ENCODE peak calls at places on chromosomes 3 and 15, in five cellular contexts. E is H9, H is IMR-90, Y is mesenchymal stem cell, S is H1. D is an unnamed sample.
A peak's percentile ranks its signal among the peaks of the same experiment; 100 is the strongest.

GRCh38 chr3:43885908-43886618 is 195.3 kb downstream of the ABHD5 start:
- DNase-seq in Y (no peak), S (no peak), H (no peak), E (no peak), D (no peak)

GRCh38 chr15:69026355-69026754 is 11.9 kb downstream of the NOX5 start:
- DNase-seq in E (peak; percentile 47), S (no peak), Y (no peak), H (no peak), D (no peak)

GRCh38 chr3:4838621-4839022 is 140.6 kb upstream of the BHLHE40 start:
- DNase-seq in Y (no peak), H (no peak), E (no peak), S (no peak), D (no peak)

GRCh38 chr3:183285318-183285717 is 32.3 kb downstream of the B3GNT5 start:
- DNase-seq in S (no peak), E (no peak), Y (no peak), H (no peak), D (no peak)

GRCh38 chr3:4981688-4982494 is 2.7 kb downstream of the BHLHE40 start:
- DNase-seq in E (no peak), Y (peak; percentile 90), S (no peak), H (peak; percentile 81), D (peak; percentile 45)

GRCh38 chr15:42171122-42171521 is 14.7 kb upstream of the PLA2G4F start:
- DNase-seq in S (no peak), E (no peak), Y (no peak), H (no peak), D (no peak)

GRCh38 chr15:35657679-35658201 is 111.8 kb upstream of the DPH6 start:
- DNase-seq in E (no peak), H (peak; percentile 43), S (no peak), Y (no peak), D (peak; percentile 31)

GRCh38 chr15:34282384-34282783 is 55.2 kb downstream of the SLC12A6 start:
- DNase-seq in Y (no peak), E (no peak), S (no peak), H (no peak), D (no peak)

GRCh38 chr3:5078151-5078550 is 43.9 kb upstream of the ARL8B start:
- DNase-seq in H (peak; percentile 66), Y (peak; percentile 18), E (no peak), S (no peak), D (no peak)

GRCh38 chr3:25820372-25820771 is 30.5 kb downstream of the OXSM start:
- DNase-seq in E (peak; percentile 38), S (no peak), Y (peak; percentile 99), H (peak; percentile 99), D (no peak)

GRCh38 chr15:94584833-94585244 is 353.5 kb downstream of the MCTP2 start:
- DNase-seq in S (no peak), H (no peak), E (no peak), Y (no peak), D (no peak)

GRCh38 chr3:95343767-95344166 is 1280.9 kb downstream of the NSUN3 start:
- DNase-seq in S (no peak), E (no peak), Y (no peak), H (no peak), D (no peak)

GRCh38 chr3:171416666-171417065 is 43.5 kb downstream of the TNIK start:
- DNase-seq in S (no peak), H (no peak), Y (no peak), E (no peak), D (no peak)

GRCh38 chr3:160826408-160826807 is 70.4 kb downstream of the PPM1L start:
- DNase-seq in Y (no peak), H (no peak), S (no peak), E (no peak), D (no peak)

GRCh38 chr3:139099968-139100817 is 55.5 kb upstream of the PRR23C start:
- DNase-seq in S (no peak), H (no peak), Y (no peak), E (no peak), D (no peak)

GRCh38 chr15:41894791-41895463 is 1.1 kb upstream of the SPTBN5 start:
- DNase-seq in H (peak; percentile 78), E (peak; percentile 58), Y (peak; percentile 88), S (peak; percentile 57), D (peak; percentile 34)

GRCh38 chr3:53157974-53158580 is 2.9 kb upstream of the PRKCD start:
- DNase-seq in H (no peak), E (no peak), S (no peak), Y (no peak), D (no peak)

GRCh38 chr3:186115229-186115996 is 6.5 kb upstream of the ETV5 start:
- DNase-seq in Y (no peak), E (no peak), S (no peak), H (no peak), D (no peak)

DNA sequence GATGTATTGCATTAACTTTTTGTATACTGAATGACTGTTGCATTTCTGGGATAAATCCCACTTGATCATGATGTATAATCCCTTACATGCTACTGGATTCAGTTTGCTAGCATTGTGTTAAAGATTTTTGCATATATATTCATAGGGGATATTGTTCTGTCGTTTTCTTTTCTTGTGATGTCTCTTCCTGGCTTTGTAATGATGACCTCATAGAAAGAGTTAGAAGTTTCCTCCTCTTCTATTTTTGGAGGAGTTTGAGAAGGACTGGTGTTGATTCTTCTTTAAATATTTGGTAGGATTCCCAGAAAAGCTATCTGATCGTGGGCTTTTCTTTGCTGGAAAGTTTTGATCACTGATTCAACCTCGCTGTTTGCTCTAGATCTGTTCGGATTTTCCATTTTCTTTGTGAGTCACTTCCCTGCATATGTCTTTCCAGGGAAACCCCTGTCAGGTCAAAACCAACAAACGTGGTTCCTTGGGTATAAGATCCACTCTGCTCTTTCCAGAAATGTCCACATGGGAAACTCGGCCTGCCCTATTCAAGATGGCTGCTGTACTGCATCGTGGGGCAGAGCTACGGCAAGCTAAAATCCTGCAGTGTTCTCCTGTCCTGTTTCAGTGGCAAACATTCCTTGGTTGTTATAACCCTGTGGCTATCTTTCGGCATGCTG is 120.4 kb downstream of the GABRG3 start:
- DNase-seq in H (no peak), S (no peak), E (no peak), Y (peak; percentile 14), D (no peak)
- H3K9me3 ChIP-seq in H (peaks cover 38% of the 10 kb centered on the region), S (peaks cover 3% of the 10 kb centered on the region), E (no peaks in the 10 kb centered on the region), Y (no peaks in the 10 kb centered on the region), D (peaks cover 7% of the 10 kb centered on the region)

GRCh38 chr3:31382856-31383255 is 149.9 kb upstream of the STT3B start:
- DNase-seq in Y (no peak), H (no peak), E (no peak), S (no peak), D (peak; percentile 83)

GRCh38 chr3:31379598-31379997 is 153.1 kb upstream of the STT3B start:
- DNase-seq in S (no peak), Y (no peak), E (no peak), H (no peak), D (no peak)

GRCh38 chr3:31371464-31371863 is 161.3 kb upstream of the STT3B start:
- DNase-seq in Y (no peak), E (no peak), H (no peak), S (no peak), D (no peak)

GRCh38 chr3:31378226-31378625 is 154.5 kb upstream of the STT3B start:
- DNase-seq in E (no peak), H (no peak), S (no peak), Y (no peak), D (no peak)

GRCh38 chr3:31377045-31377642 is 155.6 kb upstream of the STT3B start:
- DNase-seq in H (peak; percentile 88), S (no peak), Y (peak; percentile 36), E (no peak), D (peak; percentile 88)
- H4K8ac ChIP-seq in H (no peak overlapping the region), S (no peak overlapping the region), Y (no peak overlapping the region), E (no peak overlapping the region), D (no peak overlapping the region)

DNA sequence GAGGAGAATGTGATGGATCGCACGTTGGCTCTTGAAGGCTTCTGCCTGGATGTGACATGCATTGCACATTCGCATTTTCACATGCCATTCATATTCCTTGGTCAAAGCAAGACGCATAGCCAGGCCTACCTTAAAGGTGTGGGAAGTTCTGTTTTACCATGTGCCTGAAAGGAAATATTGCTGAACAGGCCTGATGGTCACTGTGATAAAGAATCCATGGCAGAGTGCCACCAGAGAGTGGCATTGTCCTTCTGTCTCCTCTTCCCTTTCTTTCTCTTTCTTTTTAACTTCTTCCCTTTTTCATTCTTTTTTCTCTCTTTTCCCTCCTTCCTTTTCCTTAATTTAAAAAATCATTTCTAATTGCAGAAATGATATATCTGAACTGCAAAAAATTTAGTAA is 15.9 kb upstream of the MITF start:
- DNase-seq in E (no peak), S (no peak), Y (no peak), H (no peak), D (peak; percentile 28)
- H3K9me3 ChIP-seq in E (no peaks in the 10 kb centered on the region), S (no peaks in the 10 kb centered on the region), Y (no peaks in the 10 kb centered on the region), H (no peaks in the 10 kb centered on the region), D (no peaks in the 10 kb centered on the region)

DNA sequence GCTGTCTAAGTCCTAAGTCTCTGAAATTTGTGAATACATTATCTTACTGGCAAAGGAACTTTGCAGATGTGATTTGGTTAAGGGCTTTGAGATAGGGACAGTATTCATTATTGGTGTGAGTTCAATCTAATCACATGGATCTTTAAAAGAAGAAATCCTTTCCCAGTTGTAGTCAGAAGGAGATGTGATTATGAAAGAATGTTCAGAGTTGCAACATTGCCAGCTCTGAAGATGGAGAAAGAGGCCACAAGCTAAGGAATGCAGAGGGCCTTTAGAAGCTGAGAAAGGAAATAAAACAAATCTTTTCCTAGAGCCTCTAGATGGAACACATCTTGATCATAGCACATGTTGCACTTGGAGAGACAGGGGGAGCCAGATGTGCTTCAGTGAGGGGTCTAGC is 27.7 kb upstream of the SIAH2 start:
- DNase-seq in E (no peak), H (no peak), Y (peak; percentile 16), S (no peak), D (peak; percentile 47)
- H4K8ac ChIP-seq in E (no peak overlapping the region), H (no peak overlapping the region), Y (no peak overlapping the region), S (no peak overlapping the region), D (no peak overlapping the region)